ENCODE peak calls at places on chromosomes 6 and 20, in four cellular contexts. V, C, F and M are unnamed samples.

GRCh38 chr6:107811591-107812218 is 12.4 kb downstream of the SCML4 start:
- DNase-seq in F (no peak), C (no peak), V (peak), M (no peak)

GRCh38 chr6:138013949-138014348 is 93.3 kb downstream of the PERP start:
- DNase-seq in C (no peak), V (no peak), F (no peak), M (no peak)

GRCh38 chr6:32818867-32819266 is 2.1 kb upstream of the HLA-DOB start:
- DNase-seq in C (no peak), V (no peak), F (no peak), M (no peak)

GRCh38 chr6:137148291-137149076 is 25.0 kb downstream of the IL22RA2 start:
- DNase-seq in C (no peak), F (no peak), V (peak), M (no peak)

GRCh38 chr20:17024513-17025105 is 202.2 kb upstream of the PCSK2 start:
- DNase-seq in F (no peak), V (peak), C (peak), M (no peak)

GRCh38 chr6:153790048-153790447 is 249.0 kb upstream of the OPRM1 start:
- DNase-seq in C (peak), F (no peak), V (peak), M (peak)

GRCh38 chr6:105553174-105553573 is 150.3 kb upstream of the PREP start:
- DNase-seq in V (peak), F (no peak), C (no peak), M (no peak)

GRCh38 chr6:53327017-53327395 is 21.7 kb downstream of the ELOVL5 start:
- DNase-seq in C (no peak), V (no peak), F (no peak), M (no peak)

GRCh38 chr20:46352370-46352938 is 44.2 kb upstream of the CDH22 start:
- DNase-seq in C (no peak), V (no peak), F (no peak), M (no peak)

GRCh38 chr6:167688123-167688522 is 138.6 kb upstream of the AFDN start:
- DNase-seq in V (no peak), F (no peak), C (no peak), M (no peak)

GRCh38 chr6:133805876-133806275 is 83.0 kb upstream of the TCF21 start:
- DNase-seq in V (no peak), F (no peak), C (no peak), M (no peak)

GRCh38 chr6:157550114-157550989 is 169.4 kb downstream of the ZDHHC14 start:
- DNase-seq in F (no peak), V (no peak), C (no peak), M (no peak)

GRCh38 chr6:100622907-100623692 is 158.4 kb upstream of the SIM1 start:
- DNase-seq in F (no peak), V (no peak), C (peak), M (no peak)

GRCh38 chr6:29685718-29686326 is 4.9 kb upstream of the ZFP57 start:
- DNase-seq in V (no peak), F (no peak), C (no peak), M (no peak)

GRCh38 chr6:113586966-113587699 is 270.0 kb upstream of the MARCKS start:
- DNase-seq in V (no peak), C (no peak), F (no peak), M (no peak)

GRCh38 chr20:20231528-20232298 is 136.2 kb upstream of the INSM1 start:
- DNase-seq in V (no peak), C (no peak), F (no peak), M (no peak)

GRCh38 chr20:46572181-46572580 is 21.7 kb upstream of the OCSTAMP start:
- DNase-seq in F (no peak), V (no peak), C (no peak), M (no peak)

GRCh38 chr6:134622382-134623173 is 304.7 kb upstream of the SGK1 start:
- DNase-seq in V (no peak), C (no peak), F (no peak), M (no peak)

GRCh38 chr6:32852018-32852843 is 1.3 kb downstream of the TAP1 start:
- DNase-seq in V (no peak), C (no peak), F (no peak), M (no peak)

GRCh38 chr6:166112580-166112979 is 55.1 kb downstream of the TBXT start:
- DNase-seq in V (peak), C (no peak), F (no peak), M (no peak)

GRCh38 chr6:44655368-44656342 is 268.1 kb downstream of the CDC5L start:
- DNase-seq in V (peak), F (peak), C (no peak), M (no peak)

GRCh38 chr6:42021847-42022754 is 28.2 kb upstream of the TAF8 start:
- DNase-seq in V (no peak), F (no peak), C (no peak), M (no peak)

GRCh38 chr6:149847943-149848267 is 16.3 kb downstream of the LRP11 start:
- DNase-seq in F (no peak), C (no peak), V (no peak), M (no peak)

GRCh38 chr6:37010402-37010892 is 5.0 kb downstream of the FGD2 start:
- DNase-seq in C (no peak), V (no peak), F (no peak), M (no peak)

GRCh38 chr6:140579918-140580317 is 1205.5 kb upstream of the CITED2 start:
- DNase-seq in C (no peak), V (no peak), F (no peak), M (no peak)

GRCh38 chr20:19909696-19910095 is 107.5 kb upstream of the NAA20 start:
- DNase-seq in F (no peak), V (no peak), C (no peak), M (no peak)

GRCh38 chr6:117265425-117266266 is at the start of gene VGLL2:
- DNase-seq in V (peak), F (peak), C (no peak), M (no peak)

GRCh38 chr6:96007663-96008062 is 8.1 kb upstream of the FUT9 start:
- DNase-seq in C (no peak), F (no peak), V (no peak), M (no peak)

GRCh38 chr6:81241717-81242116 is 510.8 kb downstream of the TENT5A start:
- DNase-seq in V (peak), F (no peak), C (peak), M (no peak)

GRCh38 chr20:49699200-49699992 is 14.3 kb downstream of the B4GALT5 start:
- DNase-seq in C (no peak), V (peak), F (peak), M (no peak)

GRCh38 chr6:78670802-78671201 is 196.5 kb upstream of the IRAK1BP1 start:
- DNase-seq in C (no peak), F (no peak), V (no peak), M (no peak)

GRCh38 chr20:21767739-21768223 is 62.3 kb downstream of the PAX1 start:
- DNase-seq in C (no peak), F (no peak), V (peak), M (no peak)
- TF ChIP-seq CTCF in C (no peak), F (peak), V (peak), M (peak)

GRCh38 chr6:19852090-19852457 is 14.9 kb downstream of the ID4 start:
- DNase-seq in C (no peak), V (no peak), F (no peak), M (peak)
- TF ChIP-seq CTCF in C (no peak), V (no peak), F (no peak), M (peak)

DNA sequence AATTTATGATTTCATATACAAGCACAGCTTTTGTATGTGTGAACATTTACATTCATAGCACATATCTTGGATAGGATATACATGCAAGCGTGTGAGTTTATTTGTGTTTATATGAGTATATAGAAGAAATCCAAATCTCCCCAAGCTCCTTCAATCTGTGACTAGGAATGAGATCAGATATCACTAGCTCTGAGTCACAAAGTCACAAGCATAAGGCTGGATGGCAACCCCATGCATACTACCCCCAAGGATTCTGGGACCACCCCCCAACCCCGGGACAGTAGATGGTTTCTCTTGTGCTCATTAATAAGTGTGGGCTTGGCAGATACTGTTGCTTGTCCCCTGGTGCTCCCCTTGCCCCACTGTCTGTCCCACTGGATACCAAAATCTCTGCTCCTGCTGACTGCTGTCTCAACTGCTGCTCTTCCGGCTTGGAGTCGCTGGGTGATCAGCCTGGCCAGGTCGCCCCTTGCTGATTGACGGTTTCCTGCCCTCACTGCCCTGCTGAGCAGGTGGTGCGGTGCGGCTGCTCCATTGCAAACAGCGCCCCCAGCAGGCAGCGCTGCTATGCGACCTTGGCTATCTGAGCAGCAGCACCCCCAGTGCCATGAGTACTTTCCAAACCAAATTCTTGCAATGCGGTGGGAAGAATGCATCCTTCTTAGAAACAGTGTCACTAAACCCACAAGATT is 279.4 kb downstream of the CD83 start:
- DNase-seq in C (peak), F (peak), V (no peak), M (no peak)
- TF ChIP-seq CTCF in C (peak), F (peak), V (peak), M (peak)

GRCh38 chr6:143279385-143279784 is 171.1 kb downstream of the ADAT2 start:
- DNase-seq in F (peak), V (peak), C (no peak), M (peak)
- TF ChIP-seq CTCF in F (no peak), V (peak), C (peak), M (peak)

DNA sequence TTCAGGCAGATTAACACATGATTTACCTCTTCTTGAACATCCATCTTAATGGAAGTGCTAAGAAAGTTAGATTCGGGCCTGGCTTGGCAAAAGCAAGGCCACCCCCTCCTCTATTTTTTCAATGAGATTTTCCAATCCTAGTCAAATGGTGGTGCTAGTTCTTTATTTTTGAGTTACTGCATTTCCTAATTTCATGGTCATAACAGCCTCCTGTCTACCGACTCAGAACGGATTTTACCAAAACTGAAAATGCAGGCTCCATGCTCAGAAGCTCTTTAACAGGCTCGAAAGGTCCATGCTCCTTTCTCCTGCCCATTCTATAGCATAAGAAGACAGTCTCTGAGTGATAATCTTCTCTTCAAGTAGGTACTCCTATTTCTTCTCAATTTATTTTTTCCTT is 117.2 kb upstream of the ESR1 start:
- DNase-seq in F (peak), C (no peak), V (no peak), M (no peak)
- TF ChIP-seq CTCF in F (peak), C (no peak), V (peak), M (no peak)

GRCh38 chr6:27132532-27133280 is 114.8 kb upstream of the PRSS16 start:
- DNase-seq in C (peak), F (peak), V (peak), M (peak)
- TF ChIP-seq CTCF in C (no peak), F (no peak), V (no peak), M (no peak)

GRCh38 chr6:16544521-16544920 is 216.7 kb downstream of the ATXN1 start:
- DNase-seq in C (no peak), F (no peak), V (no peak), M (no peak)

GRCh38 chr6:16539086-16539931 is 222.0 kb downstream of the ATXN1 start:
- DNase-seq in C (no peak), F (no peak), V (no peak), M (no peak)

GRCh38 chr6:16544006-16544405 is 217.3 kb downstream of the ATXN1 start:
- DNase-seq in V (no peak), C (no peak), F (no peak), M (no peak)

GRCh38 chr6:16543491-16543890 is 217.8 kb downstream of the ATXN1 start:
- DNase-seq in F (no peak), V (no peak), C (no peak), M (no peak)

GRCh38 chr6:16540804-16541752 is 220.2 kb downstream of the ATXN1 start:
- DNase-seq in V (no peak), C (no peak), F (peak), M (no peak)
- TF ChIP-seq CTCF in V (no peak), C (peak), F (no peak), M (no peak)

DNA sequence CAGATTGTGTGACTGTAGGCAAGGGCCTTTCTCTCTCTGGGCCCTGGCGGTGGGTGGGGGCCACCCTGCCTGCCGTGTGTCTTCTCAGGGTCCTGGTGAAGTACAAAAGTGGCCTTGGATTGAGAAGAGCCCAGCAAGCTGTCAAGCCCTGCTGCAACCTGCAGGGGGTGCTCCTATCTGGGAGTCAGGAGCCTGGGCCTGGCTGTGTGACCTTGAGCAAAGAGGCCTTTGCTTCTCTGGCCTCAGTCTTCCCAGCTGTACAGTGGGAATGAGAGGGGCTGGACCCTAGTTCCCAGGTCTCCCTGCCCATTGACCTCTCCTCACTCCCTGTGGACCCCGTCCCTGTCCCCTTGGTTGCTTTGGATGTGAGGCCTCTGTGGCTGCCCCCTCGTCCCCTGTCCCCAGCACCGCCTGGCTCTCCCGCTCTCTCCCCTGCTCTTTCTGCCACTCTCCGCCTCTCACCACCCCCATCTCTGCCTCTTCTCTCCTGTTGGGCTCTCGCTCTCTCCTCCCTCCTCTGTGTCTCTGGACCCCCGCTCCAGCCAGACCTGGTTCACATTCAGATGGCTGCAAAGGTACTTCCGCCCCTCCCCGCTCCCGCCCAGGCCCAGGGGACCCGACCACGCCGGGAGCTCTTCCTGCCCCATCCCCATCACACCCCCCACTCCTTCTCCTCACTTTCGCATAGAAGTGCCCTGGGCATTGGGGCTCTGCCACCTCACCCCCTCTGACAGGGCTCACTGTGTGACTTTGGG is 46.7 kb downstream of the SRC start:
- DNase-seq in V (no peak), C (no peak), F (no peak), M (no peak)
- TF ChIP-seq CTCF in V (peak), C (peak), F (peak), M (no peak)

GRCh38 chr20:63979549-63980316 is at the start of gene SAMD10:
- DNase-seq in F (peak), V (peak), C (no peak), M (no peak)
- TF ChIP-seq CTCF in F (no peak), V (no peak), C (peak), M (no peak)

GRCh38 chr6:34200340-34200971 is 36.2 kb upstream of the HMGA1 start:
- DNase-seq in V (no peak), C (no peak), F (no peak), M (no peak)

GRCh38 chr6:34194770-34195169 is 41.9 kb upstream of the HMGA1 start:
- DNase-seq in C (no peak), V (no peak), F (no peak), M (no peak)

GRCh38 chr6:34196116-34196832 is 40.4 kb upstream of the HMGA1 start:
- DNase-seq in C (peak), V (peak), F (peak), M (peak)

GRCh38 chr6:34196833-34197195 is 39.9 kb upstream of the HMGA1 start:
- DNase-seq in V (no peak), F (no peak), C (no peak), M (no peak)

GRCh38 chr6:34195726-34196115 is 41.0 kb upstream of the HMGA1 start:
- DNase-seq in F (no peak), C (no peak), V (no peak), M (no peak)
- TF ChIP-seq CTCF in F (no peak), C (no peak), V (no peak), M (no peak)